ENCODE peak calls at places on chromosomes 1 and 21, in nine cellular contexts. One of them, this sample, is unnamed.

GRCh38 chr1:12302798-12303447 is 73.1 kb downstream of the VPS13D start:
- DNase-seq in heart left ventricle: no peak
- DNase-seq in type B pancreatic cell: no peak
- DNase-seq in BJ: no peak
- DNase-seq in brain pericyte: no peak
- DNase-seq in GDM1: no peak
- DNase-seq in COLO829: no peak
- DNase-seq in AG09319: no peak
- DNase-seq in upper lobe of right lung: no peak
- DNase-seq in this sample: peak

GRCh38 chr1:214292317-214292716 is 11.4 kb downstream of the SMYD2 start:
- DNase-seq in heart left ventricle: no peak
- DNase-seq in type B pancreatic cell: no peak
- DNase-seq in BJ: no peak
- DNase-seq in brain pericyte: no peak
- DNase-seq in GDM1: no peak
- DNase-seq in COLO829: no peak
- DNase-seq in AG09319: no peak
- DNase-seq in upper lobe of right lung: no peak
- DNase-seq in this sample: no peak

GRCh38 chr1:236160540-236161127 is 18.3 kb downstream of the GPR137B start:
- DNase-seq in heart left ventricle: no peak
- DNase-seq in type B pancreatic cell: no peak
- DNase-seq in BJ: no peak
- DNase-seq in brain pericyte: no peak
- DNase-seq in GDM1: no peak
- DNase-seq in COLO829: no peak
- DNase-seq in AG09319: no peak
- DNase-seq in upper lobe of right lung: peak
- DNase-seq in this sample: no peak

GRCh38 chr1:156420209-156421061 is 51.4 kb downstream of the RHBG start:
- DNase-seq in heart left ventricle: no peak
- DNase-seq in type B pancreatic cell: no peak
- DNase-seq in BJ: no peak
- DNase-seq in brain pericyte: no peak
- DNase-seq in GDM1: no peak
- DNase-seq in COLO829: no peak
- DNase-seq in AG09319: no peak
- DNase-seq in upper lobe of right lung: no peak
- DNase-seq in this sample: no peak

GRCh38 chr1:231213831-231214573 is 27.0 kb upstream of the GNPAT start:
- DNase-seq in heart left ventricle: no peak
- DNase-seq in type B pancreatic cell: no peak
- DNase-seq in BJ: no peak
- DNase-seq in brain pericyte: no peak
- DNase-seq in GDM1: no peak
- DNase-seq in COLO829: no peak
- DNase-seq in AG09319: no peak
- DNase-seq in upper lobe of right lung: no peak
- DNase-seq in this sample: no peak

GRCh38 chr1:222090103-222090502 is 348.2 kb upstream of the DUSP10 start:
- DNase-seq in heart left ventricle: no peak
- DNase-seq in type B pancreatic cell: no peak
- DNase-seq in BJ: peak
- DNase-seq in brain pericyte: no peak
- DNase-seq in GDM1: no peak
- DNase-seq in COLO829: no peak
- DNase-seq in AG09319: no peak
- DNase-seq in upper lobe of right lung: no peak
- DNase-seq in this sample: no peak

GRCh38 chr1:24154215-24154614 is 11.3 kb upstream of the IL22RA1 start:
- DNase-seq in heart left ventricle: no peak
- DNase-seq in type B pancreatic cell: peak
- DNase-seq in BJ: no peak
- DNase-seq in brain pericyte: no peak
- DNase-seq in GDM1: no peak
- DNase-seq in COLO829: no peak
- DNase-seq in AG09319: no peak
- DNase-seq in upper lobe of right lung: no peak
- DNase-seq in this sample: no peak

GRCh38 chr1:25906644-25907300 is 553 bp upstream of the STMN1 start:
- DNase-seq in heart left ventricle: no peak
- DNase-seq in type B pancreatic cell: no peak
- DNase-seq in BJ: no peak
- DNase-seq in brain pericyte: no peak
- DNase-seq in GDM1: no peak
- DNase-seq in COLO829: no peak
- DNase-seq in AG09319: no peak
- DNase-seq in upper lobe of right lung: peak
- DNase-seq in this sample: no peak

GRCh38 chr1:36888811-36889477 is 145.4 kb downstream of the GRIK3 start:
- DNase-seq in heart left ventricle: no peak
- DNase-seq in type B pancreatic cell: peak
- DNase-seq in BJ: no peak
- DNase-seq in brain pericyte: no peak
- DNase-seq in GDM1: no peak
- DNase-seq in COLO829: no peak
- DNase-seq in AG09319: no peak
- DNase-seq in upper lobe of right lung: no peak
- DNase-seq in this sample: no peak

GRCh38 chr1:44406761-44407429 is 1.8 kb downstream of the RNF220 start:
- DNase-seq in heart left ventricle: no peak
- DNase-seq in type B pancreatic cell: no peak
- DNase-seq in BJ: no peak
- DNase-seq in brain pericyte: no peak
- DNase-seq in GDM1: no peak
- DNase-seq in COLO829: no peak
- DNase-seq in AG09319: no peak
- DNase-seq in upper lobe of right lung: no peak
- DNase-seq in this sample: no peak

GRCh38 chr1:182761396-182762395 is 27.9 kb upstream of the NPL start:
- DNase-seq in heart left ventricle: no peak
- DNase-seq in type B pancreatic cell: no peak
- DNase-seq in BJ: no peak
- DNase-seq in brain pericyte: no peak
- DNase-seq in GDM1: peak
- DNase-seq in COLO829: no peak
- DNase-seq in AG09319: no peak
- DNase-seq in upper lobe of right lung: no peak
- DNase-seq in this sample: no peak

GRCh38 chr1:178560871-178561376 is 48.0 kb downstream of the TEX35 start:
- DNase-seq in heart left ventricle: no peak
- DNase-seq in type B pancreatic cell: peak
- DNase-seq in BJ: no peak
- DNase-seq in brain pericyte: no peak
- DNase-seq in GDM1: no peak
- DNase-seq in COLO829: no peak
- DNase-seq in AG09319: no peak
- DNase-seq in upper lobe of right lung: no peak
- DNase-seq in this sample: no peak

GRCh38 chr1:238485062-238485905 is 594.6 kb upstream of the ZP4 start:
- DNase-seq in heart left ventricle: no peak
- DNase-seq in type B pancreatic cell: no peak
- DNase-seq in BJ: no peak
- DNase-seq in brain pericyte: peak
- DNase-seq in GDM1: no peak
- DNase-seq in COLO829: no peak
- DNase-seq in AG09319: no peak
- DNase-seq in upper lobe of right lung: no peak
- DNase-seq in this sample: peak

GRCh38 chr1:47712596-47713299 is 274.9 kb downstream of the FOXD2 start:
- DNase-seq in heart left ventricle: no peak
- DNase-seq in type B pancreatic cell: no peak
- DNase-seq in BJ: no peak
- DNase-seq in brain pericyte: no peak
- DNase-seq in GDM1: no peak
- DNase-seq in COLO829: no peak
- DNase-seq in AG09319: no peak
- DNase-seq in upper lobe of right lung: no peak
- DNase-seq in this sample: no peak

GRCh38 chr1:48775817-48776399 is 783 bp downstream of the BEND5 start:
- DNase-seq in heart left ventricle: no peak
- DNase-seq in type B pancreatic cell: no peak
- DNase-seq in BJ: no peak
- DNase-seq in brain pericyte: no peak
- DNase-seq in GDM1: no peak
- DNase-seq in COLO829: no peak
- DNase-seq in AG09319: no peak
- DNase-seq in upper lobe of right lung: no peak
- DNase-seq in this sample: no peak

GRCh38 chr1:70090146-70090545 is 115.2 kb downstream of the LRRC40 start:
- DNase-seq in heart left ventricle: no peak
- DNase-seq in type B pancreatic cell: no peak
- DNase-seq in BJ: no peak
- DNase-seq in brain pericyte: no peak
- DNase-seq in GDM1: no peak
- DNase-seq in COLO829: no peak
- DNase-seq in AG09319: no peak
- DNase-seq in upper lobe of right lung: no peak
- DNase-seq in this sample: no peak

GRCh38 chr21:44701541-44701940 is 4.6 kb downstream of the KRTAP10-12 start:
- DNase-seq in heart left ventricle: no peak
- DNase-seq in type B pancreatic cell: no peak
- DNase-seq in BJ: no peak
- DNase-seq in brain pericyte: no peak
- DNase-seq in GDM1: no peak
- DNase-seq in COLO829: no peak
- DNase-seq in AG09319: no peak
- DNase-seq in upper lobe of right lung: no peak
- DNase-seq in this sample: no peak

GRCh38 chr1:235129774-235130570 is 1.3 kb upstream of the TOMM20 start:
- DNase-seq in heart left ventricle: no peak
- DNase-seq in type B pancreatic cell: no peak
- DNase-seq in BJ: no peak
- DNase-seq in brain pericyte: no peak
- DNase-seq in GDM1: no peak
- DNase-seq in COLO829: peak
- DNase-seq in AG09319: no peak
- DNase-seq in upper lobe of right lung: no peak
- DNase-seq in this sample: no peak

GRCh38 chr1:41851589-41851988 is 67.1 kb downstream of the HIVEP3 start:
- DNase-seq in heart left ventricle: no peak
- DNase-seq in type B pancreatic cell: no peak
- DNase-seq in BJ: no peak
- DNase-seq in brain pericyte: no peak
- DNase-seq in GDM1: peak
- DNase-seq in COLO829: peak
- DNase-seq in AG09319: peak
- DNase-seq in upper lobe of right lung: no peak
- DNase-seq in this sample: peak

GRCh38 chr1:8911416-8912309 is 33.2 kb upstream of the ENO1 start:
- DNase-seq in heart left ventricle: no peak
- DNase-seq in type B pancreatic cell: no peak
- DNase-seq in BJ: no peak
- DNase-seq in brain pericyte: no peak
- DNase-seq in GDM1: no peak
- DNase-seq in COLO829: no peak
- DNase-seq in AG09319: no peak
- DNase-seq in upper lobe of right lung: no peak
- DNase-seq in this sample: no peak

GRCh38 chr1:9420835-9421532 is 118.3 kb upstream of the SLC25A33 start:
- DNase-seq in heart left ventricle: no peak
- DNase-seq in type B pancreatic cell: no peak
- DNase-seq in BJ: no peak
- DNase-seq in brain pericyte: no peak
- DNase-seq in GDM1: no peak
- DNase-seq in COLO829: no peak
- DNase-seq in AG09319: no peak
- DNase-seq in upper lobe of right lung: no peak
- DNase-seq in this sample: no peak

GRCh38 chr1:197908695-197909336 is 6.4 kb downstream of the C1orf53 start:
- DNase-seq in heart left ventricle: no peak
- DNase-seq in type B pancreatic cell: no peak
- DNase-seq in BJ: no peak
- DNase-seq in brain pericyte: no peak
- DNase-seq in GDM1: peak
- DNase-seq in COLO829: no peak
- DNase-seq in AG09319: no peak
- DNase-seq in upper lobe of right lung: no peak
- DNase-seq in this sample: peak

GRCh38 chr1:33306561-33307493 is 14.1 kb downstream of the A3GALT2 start:
- DNase-seq in heart left ventricle: peak
- DNase-seq in type B pancreatic cell: no peak
- DNase-seq in BJ: no peak
- DNase-seq in brain pericyte: no peak
- DNase-seq in GDM1: no peak
- DNase-seq in COLO829: no peak
- DNase-seq in AG09319: no peak
- DNase-seq in upper lobe of right lung: peak
- DNase-seq in this sample: no peak

GRCh38 chr1:93635614-93636543 is 45.8 kb downstream of the BCAR3 start:
- DNase-seq in heart left ventricle: no peak
- DNase-seq in type B pancreatic cell: no peak
- DNase-seq in BJ: no peak
- DNase-seq in brain pericyte: no peak
- DNase-seq in GDM1: no peak
- DNase-seq in COLO829: no peak
- DNase-seq in AG09319: no peak
- DNase-seq in upper lobe of right lung: no peak
- DNase-seq in this sample: no peak

GRCh38 chr1:200367841-200368534 is 41.8 kb downstream of the ZNF281 start:
- DNase-seq in heart left ventricle: peak
- DNase-seq in type B pancreatic cell: no peak
- DNase-seq in BJ: peak
- DNase-seq in brain pericyte: no peak
- DNase-seq in GDM1: peak
- DNase-seq in COLO829: no peak
- DNase-seq in AG09319: no peak
- DNase-seq in upper lobe of right lung: no peak
- DNase-seq in this sample: no peak

GRCh38 chr1:201916649-201917249 is 28.1 kb downstream of the SHISA4 start:
- DNase-seq in heart left ventricle: peak
- DNase-seq in type B pancreatic cell: no peak
- DNase-seq in BJ: no peak
- DNase-seq in brain pericyte: peak
- DNase-seq in GDM1: no peak
- DNase-seq in COLO829: no peak
- DNase-seq in AG09319: peak
- DNase-seq in upper lobe of right lung: no peak
- DNase-seq in this sample: no peak

GRCh38 chr1:97433520-97434175 is 487.2 kb downstream of the DPYD start:
- DNase-seq in heart left ventricle: no peak
- DNase-seq in type B pancreatic cell: no peak
- DNase-seq in BJ: peak
- DNase-seq in brain pericyte: peak
- DNase-seq in GDM1: no peak
- DNase-seq in COLO829: no peak
- DNase-seq in AG09319: peak
- DNase-seq in upper lobe of right lung: no peak
- DNase-seq in this sample: peak

GRCh38 chr1:89260575-89261275 is 11.9 kb downstream of the GBP5 start:
- DNase-seq in heart left ventricle: no peak
- DNase-seq in type B pancreatic cell: no peak
- DNase-seq in BJ: peak
- DNase-seq in brain pericyte: no peak
- DNase-seq in GDM1: no peak
- DNase-seq in COLO829: no peak
- DNase-seq in AG09319: no peak
- DNase-seq in upper lobe of right lung: no peak
- DNase-seq in this sample: no peak

GRCh38 chr1:17601643-17602382 is 62.3 kb downstream of the ARHGEF10L start:
- DNase-seq in heart left ventricle: no peak
- DNase-seq in type B pancreatic cell: no peak
- DNase-seq in BJ: no peak
- DNase-seq in brain pericyte: no peak
- DNase-seq in GDM1: no peak
- DNase-seq in COLO829: no peak
- DNase-seq in AG09319: no peak
- DNase-seq in upper lobe of right lung: no peak
- DNase-seq in this sample: no peak